ENCODE peak calls at places on chromosomes 11 and 22, in ten cellular contexts. Q is fibroblast of pulmonary artery, M is cardiac fibroblast, R is right atrium auricular region, E is GM23338, S is endodermal cell, Y is Peyer's patch, N is left ventricle myocardium inferior, Z is tibial artery, D is brain microvascular endothelial cell. V is an unnamed sample.

GRCh38 chr11:4134844-4135243 is 40.2 kb downstream of the RRM1 start:
- DNase-seq in R (no peak), D (peak), Z (no peak), E (no peak), S (no peak), Y (no peak), M (peak), N (no peak), Q (peak), V (peak)

GRCh38 chr22:49992921-49993648 is 19.5 kb downstream of the IL17REL start:
- DNase-seq in N (peak), S (peak), Q (peak), Z (peak), E (peak), Y (peak), R (no peak), D (peak), M (peak), V (peak)

GRCh38 chr11:12478743-12479142 is 101.4 kb downstream of the PARVA start:
- DNase-seq in Q (peak), R (no peak), S (no peak), D (no peak), N (no peak), M (peak), E (no peak), Y (no peak), Z (no peak), V (peak)

GRCh38 chr22:44524806-44525205 is 26.8 kb upstream of the RTL6 start:
- DNase-seq in Q (peak), Y (no peak), S (no peak), Z (peak), D (no peak), E (no peak), R (no peak), M (peak), N (no peak), V (peak)

GRCh38 chr22:32764330-32765116 is 37.0 kb upstream of the TIMP3 start:
- DNase-seq in S (no peak), N (peak), Z (peak), M (peak), E (peak), R (peak), Y (peak), Q (peak), D (peak), V (peak)

GRCh38 chr11:67113231-67113721 is 5.8 kb upstream of the KDM2A start:
- DNase-seq in Y (peak), N (no peak), D (no peak), Q (no peak), S (peak), R (no peak), E (peak), M (no peak), Z (no peak), V (no peak)

GRCh38 chr11:60924110-60924905 is at the start of gene TMEM132A:
- DNase-seq in E (peak), S (peak), M (peak), Q (peak), R (no peak), Y (peak), Z (no peak), N (peak), D (peak), V (peak)

GRCh38 chr11:116086426-116086825 is 582.2 kb upstream of the CADM1 start:
- DNase-seq in M (no peak), Z (no peak), Y (no peak), E (no peak), N (no peak), R (no peak), Q (no peak), S (peak), D (no peak), V (no peak)

GRCh38 chr22:50326959-50327710 is at the start of gene DENND6B:
- DNase-seq in E (peak), S (peak), R (no peak), N (peak), Z (peak), Q (peak), D (peak), M (peak), Y (peak), V (peak)

GRCh38 chr11:126457817-126458216 is 102.3 kb downstream of the ST3GAL4 start:
- DNase-seq in E (no peak), Z (no peak), Y (no peak), S (no peak), D (no peak), R (no peak), Q (no peak), N (no peak), M (no peak), V (no peak)

GRCh38 chr22:36052505-36052941 is 23.9 kb upstream of the RBFOX2 start:
- DNase-seq in Y (no peak), Z (no peak), E (no peak), D (peak), N (no peak), R (no peak), Q (peak), M (peak), S (peak), V (peak)

GRCh38 chr11:105701098-105701497 is 91.2 kb downstream of the GRIA4 start:
- DNase-seq in R (no peak), N (no peak), Z (no peak), S (no peak), Q (no peak), D (no peak), Y (no peak), M (no peak), E (no peak), V (no peak)

GRCh38 chr22:43270314-43270908 is 72.8 kb downstream of the SCUBE1 start:
- DNase-seq in Q (no peak), D (no peak), M (no peak), Y (no peak), S (peak), Z (no peak), N (no peak), E (peak), R (no peak), V (no peak)

GRCh38 chr11:93513763-93514162 is 29.4 kb downstream of the SMCO4 start:
- DNase-seq in M (no peak), R (no peak), S (no peak), Z (no peak), Q (no peak), N (no peak), E (no peak), Y (no peak), D (no peak), V (no peak)

GRCh38 chr11:94790771-94791180 is 22.6 kb downstream of the AMOTL1 start:
- DNase-seq in R (no peak), S (no peak), D (no peak), Y (no peak), N (no peak), Z (no peak), E (no peak), Q (no peak), M (no peak), V (no peak)

GRCh38 chr11:76524461-76524860 is 79.6 kb downstream of the EMSY start:
- DNase-seq in R (no peak), S (no peak), Q (no peak), Z (no peak), E (no peak), D (peak), N (no peak), Y (no peak), M (no peak), V (peak)

GRCh38 chr11:75495749-75496641 is 29.7 kb downstream of the GDPD5 start:
- DNase-seq in Y (no peak), S (peak), M (no peak), Z (no peak), Q (no peak), N (no peak), R (no peak), E (peak), D (no peak), V (no peak)

GRCh38 chr11:2102132-2102882 is 36.9 kb downstream of the IGF2 start:
- DNase-seq in R (no peak), S (no peak), Y (no peak), Z (no peak), Q (no peak), D (no peak), M (no peak), E (no peak), N (peak), V (no peak)

GRCh38 chr11:5737091-5737490 is 843 bp downstream of the OR56B1 start:
- DNase-seq in N (no peak), M (peak), Z (no peak), Y (no peak), S (no peak), Q (peak), E (no peak), R (no peak), D (peak), V (peak)

GRCh38 chr11:69240332-69241074 is 53.5 kb upstream of the MYEOV start:
- DNase-seq in R (peak), D (no peak), Q (peak), S (peak), Y (peak), N (no peak), Z (no peak), M (peak), E (peak), V (peak)
- TF ChIP-seq CTCF in R (no peak), D (peak), Q (peak), S (peak), Y (peak), N (peak), Z (no peak), M (peak), E (peak), V (peak)

GRCh38 chr11:72589802-72590761 is 84.1 kb downstream of the PDE2A start:
- DNase-seq in Z (no peak), E (peak), N (peak), R (no peak), Y (peak), M (peak), Q (peak), S (peak), D (no peak), V (no peak)
- H3K4me3 ChIP-seq in Z (no peak), E (peak), N (peak), R (peak), Y (peak), M (peak), Q (no peak), S (peak), D (no peak), V (peak)

DNA sequence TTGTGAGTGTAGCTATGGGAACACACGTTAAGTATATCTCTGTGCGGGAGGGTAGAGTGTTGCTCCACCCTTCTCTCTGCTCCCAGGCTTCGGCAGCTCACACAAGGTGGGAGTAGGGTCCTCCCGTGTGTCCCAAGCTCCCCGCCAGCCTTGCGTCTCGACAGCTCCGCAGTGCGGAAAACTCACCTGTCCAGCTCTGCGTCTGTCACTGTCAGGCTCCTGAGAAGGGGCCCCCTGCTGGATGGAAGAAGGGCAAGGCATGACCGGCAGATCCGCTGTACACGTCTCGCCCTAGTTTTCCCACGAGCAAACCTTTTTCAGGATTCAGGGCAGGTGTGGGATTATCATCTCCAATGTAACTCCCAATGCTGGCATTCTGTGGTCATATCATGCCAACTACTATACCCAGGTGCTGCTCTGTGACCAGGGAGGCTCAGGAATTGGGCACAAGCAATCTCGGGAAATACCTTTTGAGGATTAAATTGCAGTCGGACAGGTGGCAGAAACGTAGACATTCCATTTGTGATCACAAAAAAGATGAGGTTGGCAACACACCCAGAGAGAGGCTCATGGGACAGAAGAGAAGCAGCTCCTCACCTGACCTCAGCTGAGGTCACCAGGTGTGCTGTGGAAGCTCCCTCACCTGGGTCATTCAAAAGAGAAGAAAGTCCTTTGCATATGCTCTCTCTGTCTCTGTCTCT is 314.0 kb upstream of the B3GAT1 start:
- DNase-seq in Q (no peak), R (no peak), Y (no peak), D (no peak), E (peak), N (no peak), S (peak), M (no peak), Z (no peak), V (no peak)
- TF ChIP-seq CTCF in Q (no peak), R (no peak), Y (peak), D (no peak), E (peak), N (no peak), S (peak), M (no peak), Z (no peak), V (no peak)

DNA sequence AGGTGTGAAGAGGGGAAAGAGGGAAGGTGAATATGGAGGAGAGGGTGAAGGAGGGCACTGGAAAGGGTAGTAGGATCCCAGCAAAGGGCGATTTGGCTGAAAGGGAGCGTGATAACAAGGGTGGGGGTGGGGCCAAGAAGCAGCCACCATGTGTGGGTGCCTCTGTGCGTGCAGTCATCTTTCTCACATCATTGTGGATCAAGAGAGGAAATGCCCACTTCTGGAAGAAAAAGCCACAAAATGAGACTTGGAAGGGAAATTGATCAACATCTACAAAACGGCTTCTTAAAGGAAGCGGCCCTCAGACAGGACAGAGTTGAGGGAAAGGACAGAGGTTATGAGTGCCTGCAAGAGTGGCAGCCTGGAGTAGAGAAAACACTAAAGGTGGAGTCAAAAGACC is 1.2 kb upstream of the CXCR5 start:
- DNase-seq in Y (no peak), M (no peak), S (no peak), R (no peak), E (no peak), D (no peak), Q (no peak), Z (no peak), N (no peak), V (no peak)
- H3K4me3 ChIP-seq in Y (no peak), M (no peak), S (no peak), R (no peak), E (no peak), D (no peak), Q (no peak), Z (no peak), N (no peak), V (no peak)

DNA sequence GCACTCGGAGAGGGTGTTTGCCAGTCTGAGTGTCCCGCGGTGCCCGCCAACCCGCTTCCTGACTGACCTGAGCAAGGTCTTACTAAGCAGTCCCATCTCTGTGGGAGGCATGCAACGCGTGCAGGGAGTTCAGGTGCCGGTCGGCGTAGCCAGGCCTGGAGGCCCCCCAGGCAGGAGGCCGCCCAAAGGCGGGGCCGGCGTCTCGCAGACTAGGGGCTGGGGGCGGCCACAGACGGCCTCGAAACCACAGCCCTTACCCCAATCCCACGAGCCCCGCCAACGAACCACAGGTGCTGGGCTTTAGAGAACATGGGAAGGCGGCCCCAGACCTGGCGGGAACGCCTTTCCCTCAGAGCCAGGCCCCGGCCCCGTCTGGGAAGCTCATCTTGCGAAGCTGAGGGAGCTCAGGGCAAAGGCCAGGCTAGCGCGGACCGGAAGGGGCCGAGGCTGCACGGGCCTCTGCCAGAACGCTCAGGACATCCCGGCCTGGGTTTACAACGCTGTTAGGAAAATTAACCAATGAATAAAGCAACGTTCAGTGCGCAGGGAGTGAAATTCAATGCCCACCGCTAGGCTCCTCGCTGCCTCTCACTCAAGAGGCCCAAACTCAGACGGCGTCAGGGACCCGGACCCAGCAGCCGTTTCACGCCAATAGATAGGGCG is 2.1 kb upstream of the MTFP1 start:
- DNase-seq in Y (peak), N (peak), D (no peak), R (no peak), Z (peak), S (no peak), M (no peak), E (peak), Q (no peak), V (no peak)
- TF ChIP-seq CTCF in Y (peak), N (peak), D (no peak), R (no peak), Z (peak), S (peak), M (peak), E (no peak), Q (no peak), V (no peak)